ENCODE peak calls at places on chromosomes 5 and 9, in seven cellular contexts. One of them, this sample, is unnamed.

GRCh38 chr5:175542232-175542965 is 64.0 kb downstream of the SFXN1 start:
- DNase-seq in effector memory CD4-positive, alpha-beta T cell: no peak
- DNase-seq in psoas muscle: no peak
- DNase-seq in cardiac muscle cell: no peak
- DNase-seq in brain microvascular endothelial cell: peak; percentile 17
- DNase-seq in AG04450: no peak
- DNase-seq in SJSA1: no peak
- DNase-seq in this sample: no peak

GRCh38 chr9:38687389-38687842 is 32.5 kb downstream of the FAM240B start:
- DNase-seq in effector memory CD4-positive, alpha-beta T cell: peak; percentile 5
- DNase-seq in psoas muscle: peak; percentile 39
- DNase-seq in cardiac muscle cell: no peak
- DNase-seq in brain microvascular endothelial cell: no peak
- DNase-seq in AG04450: no peak
- DNase-seq in SJSA1: no peak
- DNase-seq in this sample: no peak

GRCh38 chr9:115850548-115851304 is 302.9 kb upstream of the PAPPA start:
- DNase-seq in effector memory CD4-positive, alpha-beta T cell: no peak
- DNase-seq in psoas muscle: no peak
- DNase-seq in cardiac muscle cell: no peak
- DNase-seq in brain microvascular endothelial cell: peak; percentile 7
- DNase-seq in AG04450: peak; percentile 54
- DNase-seq in SJSA1: peak; percentile 59
- DNase-seq in this sample: no peak

GRCh38 chr9:108924436-108924835 is 9.5 kb downstream of the ELP1 start:
- DNase-seq in effector memory CD4-positive, alpha-beta T cell: no peak
- DNase-seq in psoas muscle: no peak
- DNase-seq in cardiac muscle cell: no peak
- DNase-seq in brain microvascular endothelial cell: no peak
- DNase-seq in AG04450: no peak
- DNase-seq in SJSA1: no peak
- DNase-seq in this sample: no peak

GRCh38 chr9:33263131-33263935 is 1.2 kb downstream of the BAG1 start:
- DNase-seq in effector memory CD4-positive, alpha-beta T cell: no peak
- DNase-seq in psoas muscle: peak; percentile 29
- DNase-seq in cardiac muscle cell: peak; percentile 27
- DNase-seq in brain microvascular endothelial cell: peak; percentile 7
- DNase-seq in AG04450: no peak
- DNase-seq in SJSA1: peak; percentile 9
- DNase-seq in this sample: peak; percentile 45

GRCh38 chr5:61525573-61526142 is 193.6 kb downstream of the ZSWIM6 start:
- DNase-seq in effector memory CD4-positive, alpha-beta T cell: no peak
- DNase-seq in psoas muscle: no peak
- DNase-seq in cardiac muscle cell: no peak
- DNase-seq in brain microvascular endothelial cell: peak; percentile 35
- DNase-seq in AG04450: no peak
- DNase-seq in SJSA1: no peak
- DNase-seq in this sample: no peak

GRCh38 chr9:98974994-98975712 is 31.4 kb downstream of the COL15A1 start:
- DNase-seq in effector memory CD4-positive, alpha-beta T cell: peak; percentile 49
- DNase-seq in psoas muscle: peak; percentile 81
- DNase-seq in cardiac muscle cell: peak; percentile 83
- DNase-seq in brain microvascular endothelial cell: peak; percentile 68
- DNase-seq in AG04450: peak; percentile 34
- DNase-seq in SJSA1: peak; percentile 53
- DNase-seq in this sample: peak; percentile 41

GRCh38 chr5:151228986-151229385 is 5.1 kb upstream of the CCDC69 start:
- DNase-seq in effector memory CD4-positive, alpha-beta T cell: no peak
- DNase-seq in psoas muscle: no peak
- DNase-seq in cardiac muscle cell: no peak
- DNase-seq in brain microvascular endothelial cell: no peak
- DNase-seq in AG04450: no peak
- DNase-seq in SJSA1: no peak
- DNase-seq in this sample: no peak

GRCh38 chr5:79990598-79991507 is at the start of gene MTX3:
- DNase-seq in effector memory CD4-positive, alpha-beta T cell: peak; percentile 74
- DNase-seq in psoas muscle: peak; percentile 89
- DNase-seq in cardiac muscle cell: peak; percentile 88
- DNase-seq in brain microvascular endothelial cell: peak; percentile 77
- DNase-seq in AG04450: peak; percentile 41
- DNase-seq in SJSA1: peak; percentile 82
- DNase-seq in this sample: peak; percentile 5

GRCh38 chr9:106956971-106957370 is 94.0 kb downstream of the ZNF462 start:
- DNase-seq in effector memory CD4-positive, alpha-beta T cell: no peak
- DNase-seq in psoas muscle: no peak
- DNase-seq in cardiac muscle cell: peak; percentile 48
- DNase-seq in brain microvascular endothelial cell: no peak
- DNase-seq in AG04450: no peak
- DNase-seq in SJSA1: no peak
- DNase-seq in this sample: no peak

GRCh38 chr5:40628428-40628827 is 51.3 kb upstream of the PTGER4 start:
- DNase-seq in effector memory CD4-positive, alpha-beta T cell: no peak
- DNase-seq in psoas muscle: no peak
- DNase-seq in cardiac muscle cell: no peak
- DNase-seq in brain microvascular endothelial cell: no peak
- DNase-seq in AG04450: no peak
- DNase-seq in SJSA1: no peak
- DNase-seq in this sample: no peak

GRCh38 chr5:35248843-35249780 is 18.8 kb upstream of the PRLR start:
- DNase-seq in effector memory CD4-positive, alpha-beta T cell: no peak
- DNase-seq in psoas muscle: no peak
- DNase-seq in cardiac muscle cell: no peak
- DNase-seq in brain microvascular endothelial cell: no peak
- DNase-seq in AG04450: no peak
- DNase-seq in SJSA1: no peak
- DNase-seq in this sample: no peak

GRCh38 chr5:35246411-35246810 is 16.1 kb upstream of the PRLR start:
- DNase-seq in effector memory CD4-positive, alpha-beta T cell: no peak
- DNase-seq in psoas muscle: no peak
- DNase-seq in cardiac muscle cell: peak; percentile 15
- DNase-seq in brain microvascular endothelial cell: no peak
- DNase-seq in AG04450: no peak
- DNase-seq in SJSA1: no peak
- DNase-seq in this sample: no peak

GRCh38 chr5:35244171-35244570 is 13.9 kb upstream of the PRLR start:
- DNase-seq in effector memory CD4-positive, alpha-beta T cell: no peak
- DNase-seq in psoas muscle: no peak
- DNase-seq in cardiac muscle cell: no peak
- DNase-seq in brain microvascular endothelial cell: no peak
- DNase-seq in AG04450: no peak
- DNase-seq in SJSA1: no peak
- DNase-seq in this sample: no peak

GRCh38 chr5:35246928-35247644 is 16.8 kb upstream of the PRLR start:
- DNase-seq in effector memory CD4-positive, alpha-beta T cell: no peak
- DNase-seq in psoas muscle: no peak
- DNase-seq in cardiac muscle cell: no peak
- DNase-seq in brain microvascular endothelial cell: no peak
- DNase-seq in AG04450: no peak
- DNase-seq in SJSA1: no peak
- DNase-seq in this sample: no peak

GRCh38 chr5:35247645-35248034 is 17.4 kb upstream of the PRLR start:
- DNase-seq in effector memory CD4-positive, alpha-beta T cell: no peak
- DNase-seq in psoas muscle: no peak
- DNase-seq in cardiac muscle cell: no peak
- DNase-seq in brain microvascular endothelial cell: peak; percentile 12
- DNase-seq in AG04450: no peak
- DNase-seq in SJSA1: no peak
- DNase-seq in this sample: no peak
- H3K27ac ChIP-seq in effector memory CD4-positive, alpha-beta T cell: no peak overlapping the region
- H3K27ac ChIP-seq in psoas muscle: no peak overlapping the region
- H3K27ac ChIP-seq in cardiac muscle cell: no peak overlapping the region
- H3K27ac ChIP-seq in brain microvascular endothelial cell: no peak overlapping the region
- H3K27ac ChIP-seq in AG04450: no peak overlapping the region
- H3K27ac ChIP-seq in SJSA1: no peak overlapping the region
- H3K27ac ChIP-seq in this sample: no peak overlapping the region

GRCh38 chr5:82345108-82345507 is 67.0 kb upstream of the RPS23 start:
- DNase-seq in effector memory CD4-positive, alpha-beta T cell: no peak
- DNase-seq in psoas muscle: no peak
- DNase-seq in cardiac muscle cell: no peak
- DNase-seq in brain microvascular endothelial cell: no peak
- DNase-seq in AG04450: no peak
- DNase-seq in SJSA1: no peak
- DNase-seq in this sample: no peak

GRCh38 chr5:82349651-82350050 is 71.5 kb upstream of the RPS23 start:
- DNase-seq in effector memory CD4-positive, alpha-beta T cell: no peak
- DNase-seq in psoas muscle: peak; percentile 34
- DNase-seq in cardiac muscle cell: peak; percentile 54
- DNase-seq in brain microvascular endothelial cell: no peak
- DNase-seq in AG04450: no peak
- DNase-seq in SJSA1: no peak
- DNase-seq in this sample: no peak

GRCh38 chr5:82346376-82347212 is 68.4 kb upstream of the RPS23 start:
- DNase-seq in effector memory CD4-positive, alpha-beta T cell: no peak
- DNase-seq in psoas muscle: no peak
- DNase-seq in cardiac muscle cell: no peak
- DNase-seq in brain microvascular endothelial cell: no peak
- DNase-seq in AG04450: no peak
- DNase-seq in SJSA1: no peak
- DNase-seq in this sample: no peak

GRCh38 chr5:82348749-82349148 is 70.6 kb upstream of the RPS23 start:
- DNase-seq in effector memory CD4-positive, alpha-beta T cell: no peak
- DNase-seq in psoas muscle: no peak
- DNase-seq in cardiac muscle cell: no peak
- DNase-seq in brain microvascular endothelial cell: no peak
- DNase-seq in AG04450: no peak
- DNase-seq in SJSA1: no peak
- DNase-seq in this sample: no peak

DNA sequence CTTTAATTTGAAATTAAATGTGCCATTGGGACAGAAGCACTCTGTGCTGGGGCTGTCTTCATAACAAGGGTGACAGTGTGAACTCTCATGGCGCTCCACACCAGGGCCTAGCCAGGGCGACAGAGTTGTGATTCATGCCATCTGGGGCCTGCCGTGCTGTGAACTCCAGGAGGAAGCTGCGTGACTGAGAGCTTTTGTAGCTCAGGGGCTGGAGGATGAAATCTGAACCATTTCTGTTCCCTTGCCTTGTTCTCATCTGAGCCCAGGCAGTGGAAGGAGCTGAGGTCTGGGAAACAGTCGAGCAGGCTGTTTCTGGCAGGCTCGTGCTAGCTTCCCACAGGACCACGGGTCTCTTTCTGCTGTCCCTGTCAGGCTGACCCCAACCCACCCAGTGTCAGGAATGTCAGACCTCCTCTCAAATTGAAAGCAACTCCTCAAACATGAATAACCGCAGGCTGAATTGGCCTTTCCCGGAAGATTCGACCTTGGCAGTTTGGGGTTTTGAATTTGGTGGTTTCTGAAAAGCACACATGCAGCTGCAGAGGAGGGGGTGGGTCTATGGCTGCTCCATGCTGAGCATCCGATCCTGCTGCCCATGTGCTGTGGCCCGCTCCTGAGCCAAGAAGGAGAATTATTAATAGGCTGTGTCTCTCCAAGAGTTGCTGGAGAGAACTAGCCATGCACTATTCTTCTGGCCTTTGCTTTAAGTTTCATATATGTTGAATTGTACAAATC is 69.2 kb upstream of the RPS23 start:
- DNase-seq in effector memory CD4-positive, alpha-beta T cell: no peak
- DNase-seq in psoas muscle: peak; percentile 44
- DNase-seq in cardiac muscle cell: no peak
- DNase-seq in brain microvascular endothelial cell: peak; percentile 85
- DNase-seq in AG04450: peak; percentile 47
- DNase-seq in SJSA1: peak; percentile 53
- DNase-seq in this sample: peak; percentile 69
- H3K27ac ChIP-seq in effector memory CD4-positive, alpha-beta T cell: no peak overlapping the region
- H3K27ac ChIP-seq in psoas muscle: peak overlapping the region; percentile 61
- H3K27ac ChIP-seq in cardiac muscle cell: peak overlapping the region; percentile 61
- H3K27ac ChIP-seq in brain microvascular endothelial cell: peak overlapping the region; percentile 84
- H3K27ac ChIP-seq in AG04450: peak overlapping the region; percentile 84
- H3K27ac ChIP-seq in SJSA1: peak overlapping the region; percentile 30
- H3K27ac ChIP-seq in this sample: peak overlapping the region; percentile 87

DNA sequence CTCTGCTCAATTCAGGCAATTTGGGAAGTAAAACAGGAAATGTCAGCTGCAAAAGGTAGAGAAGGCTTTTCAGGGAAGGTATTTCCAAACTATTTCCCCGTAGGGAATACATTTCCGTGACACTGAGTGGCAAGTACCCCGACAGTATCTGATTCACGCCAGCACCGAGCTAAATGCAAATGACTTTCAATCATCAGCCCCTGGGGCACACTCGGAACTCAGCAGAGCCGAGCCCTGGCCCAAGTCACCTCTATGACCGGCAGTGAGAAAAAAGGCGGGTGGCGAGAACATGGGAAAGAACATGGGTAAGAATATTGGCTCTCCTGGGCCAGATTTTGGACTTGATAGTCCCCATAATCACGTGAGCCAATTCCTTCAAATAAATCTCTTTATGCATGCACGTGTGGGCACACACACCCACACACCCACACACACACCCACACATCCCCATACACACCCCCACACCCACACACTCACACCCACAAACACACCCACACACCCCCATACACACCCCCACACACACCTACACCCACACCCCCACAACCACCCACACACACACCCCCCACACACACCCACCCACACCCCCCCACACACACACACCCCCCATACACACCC is 43.0 kb downstream of the COL23A1 start:
- DNase-seq in effector memory CD4-positive, alpha-beta T cell: no peak
- DNase-seq in psoas muscle: no peak
- DNase-seq in cardiac muscle cell: no peak
- DNase-seq in brain microvascular endothelial cell: no peak
- DNase-seq in AG04450: no peak
- DNase-seq in SJSA1: no peak
- DNase-seq in this sample: no peak
- H3K27ac ChIP-seq in effector memory CD4-positive, alpha-beta T cell: no peak overlapping the region
- H3K27ac ChIP-seq in psoas muscle: no peak overlapping the region
- H3K27ac ChIP-seq in cardiac muscle cell: no peak overlapping the region
- H3K27ac ChIP-seq in brain microvascular endothelial cell: no peak overlapping the region
- H3K27ac ChIP-seq in AG04450: no peak overlapping the region
- H3K27ac ChIP-seq in SJSA1: no peak overlapping the region
- H3K27ac ChIP-seq in this sample: no peak overlapping the region

GRCh38 chr5:134511796-134512660 is 13.4 kb upstream of the JADE2 start:
- DNase-seq in effector memory CD4-positive, alpha-beta T cell: no peak
- DNase-seq in psoas muscle: peak; percentile 89
- DNase-seq in cardiac muscle cell: peak; percentile 57
- DNase-seq in brain microvascular endothelial cell: peak; percentile 40
- DNase-seq in AG04450: no peak
- DNase-seq in SJSA1: peak; percentile 42
- DNase-seq in this sample: no peak
- H3K27ac ChIP-seq in effector memory CD4-positive, alpha-beta T cell: no peak overlapping the region
- H3K27ac ChIP-seq in psoas muscle: peak overlapping the region; percentile 76
- H3K27ac ChIP-seq in cardiac muscle cell: peak overlapping the region; percentile 64
- H3K27ac ChIP-seq in brain microvascular endothelial cell: no peak overlapping the region
- H3K27ac ChIP-seq in AG04450: peak overlapping the region; percentile 75
- H3K27ac ChIP-seq in SJSA1: no peak overlapping the region
- H3K27ac ChIP-seq in this sample: no peak overlapping the region

DNA sequence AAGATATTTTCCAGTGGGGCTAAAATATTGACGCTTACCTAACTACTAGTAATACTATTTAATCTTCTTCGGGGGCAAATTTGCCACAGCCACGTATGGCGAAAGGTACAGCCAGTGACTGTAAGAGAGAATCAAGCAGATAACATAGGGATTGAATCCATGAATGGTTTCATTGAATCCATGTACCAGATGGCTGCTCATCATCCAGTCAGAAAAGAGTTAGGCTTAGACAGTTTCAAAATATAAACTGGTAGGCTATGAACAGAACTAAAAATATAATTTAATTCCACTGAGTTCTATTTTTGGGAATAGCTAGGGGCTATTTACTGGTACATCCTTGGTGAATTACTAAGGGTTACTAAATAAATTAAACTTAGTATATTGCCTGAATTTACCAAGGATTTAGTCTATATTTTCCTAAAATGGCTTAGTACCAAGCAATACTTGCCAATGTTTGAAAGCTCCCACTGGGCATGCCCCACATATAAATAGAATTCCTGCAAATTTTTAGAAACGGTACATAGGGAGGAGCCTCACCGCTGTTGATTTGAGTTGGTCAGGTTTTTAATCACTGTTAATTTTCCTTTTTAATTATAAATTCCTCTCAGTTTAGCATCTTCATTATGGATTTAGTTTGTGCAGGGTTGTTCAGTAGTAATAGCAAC is 55.8 kb upstream of the VLDLR start:
- DNase-seq in effector memory CD4-positive, alpha-beta T cell: no peak
- DNase-seq in psoas muscle: no peak
- DNase-seq in cardiac muscle cell: no peak
- DNase-seq in brain microvascular endothelial cell: no peak
- DNase-seq in AG04450: no peak
- DNase-seq in SJSA1: no peak
- DNase-seq in this sample: no peak
- H3K27ac ChIP-seq in effector memory CD4-positive, alpha-beta T cell: no peak overlapping the region
- H3K27ac ChIP-seq in psoas muscle: peak overlapping the region; percentile 54
- H3K27ac ChIP-seq in cardiac muscle cell: no peak overlapping the region
- H3K27ac ChIP-seq in brain microvascular endothelial cell: no peak overlapping the region
- H3K27ac ChIP-seq in AG04450: no peak overlapping the region
- H3K27ac ChIP-seq in SJSA1: no peak overlapping the region
- H3K27ac ChIP-seq in this sample: no peak overlapping the region

This sample was measured in substantia nigra.